ENCODE peak calls at places on chromosomes 6 and 20, in five cellular contexts. T is DMS153, Y is lower lobe of right lung, Z is RPMI8226, X is memory B cell. O is an unnamed sample.

GRCh38 chr6:162973141-162973872 is 245.5 kb downstream of the PACRG start:
- DNase-seq in T (no peak), Y (no peak), Z (no peak), X (no peak), O (no peak)

GRCh38 chr6:142009647-142010046 is 123.1 kb upstream of the GJE1 start:
- DNase-seq in T (no peak), Y (no peak), Z (no peak), X (no peak), O (no peak)

GRCh38 chr6:158049055-158050028 is 67.7 kb downstream of the SYNJ2 start:
- DNase-seq in T (no peak), Y (peak; percentile 3), Z (no peak), X (no peak), O (no peak)

GRCh38 chr20:34562643-34563042 is 4.1 kb downstream of the MAP1LC3A start:
- DNase-seq in T (no peak), Y (no peak), Z (peak; percentile 31), X (no peak), O (peak; percentile 17)

GRCh38 chr20:61056627-61057312 is 195.3 kb upstream of the CDH4 start:
- DNase-seq in T (no peak), Y (no peak), Z (no peak), X (no peak), O (no peak)

GRCh38 chr6:9646346-9647042 is 768.4 kb downstream of the TFAP2A start:
- DNase-seq in T (no peak), Y (no peak), Z (no peak), X (no peak), O (no peak)

GRCh38 chr6:134267917-134268361 is 50.0 kb downstream of the SGK1 start:
- DNase-seq in T (peak; percentile 95), Y (no peak), Z (no peak), X (no peak), O (peak; percentile 66)

GRCh38 chr6:137767931-137768690 is 98.9 kb upstream of the TNFAIP3 start:
- DNase-seq in T (no peak), Y (no peak), Z (no peak), X (no peak), O (no peak)

GRCh38 chr6:25925808-25926325 is 4.6 kb downstream of the SLC17A2 start:
- DNase-seq in T (no peak), Y (no peak), Z (no peak), X (no peak), O (no peak)